ENCODE peak calls at places on chromosomes 6 and 20, in four cellular contexts. B is NCI-H69; G is effector memory CD8-positive, alpha-beta T cell; V is stimulated activated CD4-positive, alpha-beta T cell treated with anti-CD3 and anti-CD28 coated beads, Interleukin-4, amount 100 ng/mL, for 1 hour. M is an unnamed sample.

GRCh38 chr20:15166744-15167143 is 829.3 kb upstream of the FLRT3 start:
- DNase-seq in G (no peak), V (no peak), B (no peak), M (no peak)

GRCh38 chr6:116764557-116764960 is 960 bp downstream of the FAM162B start:
- DNase-seq in V (no peak), G (no peak), B (no peak), M (peak; percentile 48)

GRCh38 chr6:146029573-146030184 is 817 bp downstream of the GRM1 start:
- DNase-seq in G (no peak), V (no peak), B (no peak), M (no peak)

GRCh38 chr6:157789861-157790260 is 33.2 kb upstream of the SNX9 start:
- DNase-seq in G (no peak), B (peak; percentile 65), V (no peak), M (no peak)

GRCh38 chr20:49768204-49769124 is 44.2 kb upstream of the SLC9A8 start:
- DNase-seq in G (peak; percentile 10), B (peak; percentile 73), V (no peak), M (peak; percentile 66)

GRCh38 chr6:98942263-98942803 is 5.4 kb downstream of the FBXL4 start:
- DNase-seq in G (no peak), B (no peak), V (no peak), M (no peak)

GRCh38 chr6:151807513-151808330 is at the start of gene ESR1:
- DNase-seq in G (no peak), V (no peak), B (no peak), M (no peak)

GRCh38 chr6:84618046-84618752 is 146.2 kb downstream of the TBX18 start:
- DNase-seq in V (no peak), G (no peak), B (no peak), M (no peak)

GRCh38 chr20:62840244-62841197 is 21.1 kb downstream of the TCFL5 start:
- DNase-seq in V (no peak), G (no peak), B (peak; percentile 11), M (no peak)

GRCh38 chr6:30002871-30003270 is 58.2 kb upstream of the POLR1H start:
- DNase-seq in B (no peak), G (no peak), V (no peak), M (no peak)

GRCh38 chr20:57329608-57330221 is at the start of gene SPO11:
- DNase-seq in B (peak; percentile 5), G (no peak), V (no peak), M (no peak)

GRCh38 chr6:87756858-87757257 is 54.8 kb upstream of the AKIRIN2 start:
- DNase-seq in V (no peak), B (peak; percentile 67), G (no peak), M (no peak)

GRCh38 chr6:34070315-34071110 is 75.4 kb downstream of the GRM4 start:
- DNase-seq in G (no peak), V (no peak), B (no peak), M (no peak)

GRCh38 chr6:56381852-56382251 is 134.5 kb upstream of the COL21A1 start:
- DNase-seq in G (no peak), B (peak; percentile 22), V (no peak), M (no peak)

GRCh38 chr6:32218167-32218566 is 5.7 kb downstream of the NOTCH4 start:
- DNase-seq in V (no peak), G (no peak), B (no peak), M (no peak)

GRCh38 chr6:11702039-11702795 is 76.4 kb downstream of the ADTRP start:
- DNase-seq in V (no peak), G (no peak), B (no peak), M (no peak)

GRCh38 chr6:1695546-1696494 is 86.1 kb downstream of the FOXC1 start:
- DNase-seq in B (no peak), G (no peak), V (no peak), M (no peak)

GRCh38 chr6:2563635-2564034 is 187.1 kb downstream of the MYLK4 start:
- DNase-seq in B (no peak), G (no peak), V (no peak), M (peak; percentile 28)

GRCh38 chr20:43812216-43812615 is 85.4 kb upstream of the GTSF1L start:
- DNase-seq in G (no peak), B (no peak), V (no peak), M (no peak)

GRCh38 chr6:19934996-19935591 is 97.9 kb downstream of the ID4 start:
- DNase-seq in V (no peak), G (no peak), B (peak; percentile 26), M (no peak)

GRCh38 chr6:161137839-161138544 is 135.9 kb downstream of the AGPAT4 start:
- DNase-seq in G (no peak), B (no peak), V (no peak), M (no peak)

GRCh38 chr6:135604035-135604865 is 106.7 kb upstream of the AHI1 start:
- DNase-seq in V (no peak), B (peak; percentile 37), G (no peak), M (no peak)

GRCh38 chr6:84278311-84278710 is 50.9 kb upstream of the CEP162 start:
- DNase-seq in G (no peak), B (no peak), V (no peak), M (no peak)